ENCODE peak calls at places on chromosomes 6 and 20, in four cellular contexts. G, I, P and T are unnamed samples.

GRCh38 chr6:83019741-83020140 is 45.9 kb downstream of the UBE3D start:
- DNase-seq in P (no peak), I (no peak), G (no peak), T (no peak)

GRCh38 chr6:85460951-85461805 is 11.3 kb downstream of the NT5E start:
- DNase-seq in I (no peak), P (no peak), G (no peak), T (peak; percentile 59)

GRCh38 chr6:143224516-143224915 is 163.8 kb downstream of the AIG1 start:
- DNase-seq in P (no peak), I (no peak), G (no peak), T (no peak)

GRCh38 chr20:8431538-8432434 is 299.7 kb downstream of the PLCB1 start:
- DNase-seq in P (no peak), I (no peak), G (no peak), T (no peak)

GRCh38 chr20:57652865-57653545 is 32.8 kb upstream of the ZBP1 start:
- DNase-seq in P (no peak), G (no peak), I (no peak), T (no peak)

GRCh38 chr6:11172501-11173337 is 59.7 kb downstream of the NEDD9 start:
- DNase-seq in I (peak; percentile 69), P (peak; percentile 57), G (peak; percentile 80), T (peak; percentile 69)

GRCh38 chr20:58001381-58001780 is 227.1 kb downstream of the ANKRD60 start:
- DNase-seq in P (no peak), I (no peak), G (no peak), T (no peak)

GRCh38 chr20:16970751-16971150 is 222.6 kb downstream of the OTOR start:
- DNase-seq in I (no peak), P (no peak), G (no peak), T (no peak)

GRCh38 chr6:155524249-155524651 is 68.6 kb upstream of the NOX3 start:
- DNase-seq in I (no peak), P (no peak), G (peak; percentile 11), T (no peak)

GRCh38 chr6:4348462-4349112 is 213.2 kb upstream of the ECI2 start:
- DNase-seq in P (no peak), I (no peak), G (no peak), T (no peak)

GRCh38 chr20:4985658-4986057 is 15.7 kb downstream of the SLC23A2 start:
- DNase-seq in P (no peak), I (no peak), G (no peak), T (no peak)

GRCh38 chr6:148379481-148379880 is 36.8 kb downstream of the SASH1 start:
- DNase-seq in I (no peak), G (no peak), P (no peak), T (no peak)

GRCh38 chr6:127539292-127539691 is 20.2 kb upstream of the MTCL3 start:
- DNase-seq in P (no peak), G (no peak), I (no peak), T (no peak)

GRCh38 chr6:36544228-36544627 is 3.1 kb downstream of the STK38 start:
- DNase-seq in I (no peak), P (no peak), G (no peak), T (no peak)

GRCh38 chr20:19995220-19995863 is 21.8 kb upstream of the NAA20 start:
- DNase-seq in P (no peak), I (no peak), G (peak; percentile 21), T (no peak)

GRCh38 chr6:65896140-65896539 is 189.1 kb upstream of the EYS start:
- DNase-seq in I (no peak), G (no peak), P (no peak), T (no peak)